ENCODE peak calls at places on chromosomes 2 and 18, in ten cellular contexts. X is mucosa of gallbladder; U is activated CD8-positive, alpha-beta T cell treated with anti-CD3 and anti-CD28 coated beads for 36 hours; Z is activated CD4-positive, CD25-positive, alpha-beta regulatory T cell treated with anti-CD3 and anti-CD28 coated beads, Interleukin-2, amount 50 U/mL, for 72 hours; W is iPS DF 6.9; S is stimulated activated CD8-positive, alpha-beta memory T cell treated with anti-CD3 and anti-CD28 coated beads, Interleukin-4, amount 100 ng/mL, for 1 hour; M is HEK293T; F is Caco-2; K is NCI-H1417; O is CD8-positive, alpha-beta T cell. D is an unnamed sample.

GRCh38 chr2:223970343-223971128 is 13.3 kb downstream of the MRPL44 start:
- DNase-seq in U (peak), M (peak), X (peak), O (peak), K (peak), S (peak), F (no peak), W (no peak), Z (no peak), D (no peak)

GRCh38 chr2:189318761-189319160 is 122.5 kb upstream of the WDR75 start:
- DNase-seq in M (no peak), K (no peak), U (no peak), O (no peak), X (no peak), W (no peak), Z (no peak), S (no peak), F (no peak), D (no peak)

GRCh38 chr2:2563309-2563860 is 232.3 kb upstream of the MYT1L start:
- DNase-seq in K (no peak), U (no peak), Z (no peak), O (no peak), F (no peak), X (no peak), S (no peak), M (no peak), W (no peak), D (no peak)

GRCh38 chr18:29156531-29156930 is 979.6 kb upstream of the CDH2 start:
- DNase-seq in X (no peak), F (no peak), K (no peak), U (no peak), M (no peak), W (no peak), Z (no peak), O (no peak), S (no peak), D (no peak)

GRCh38 chr18:785242-785641 is 26.8 kb downstream of the YES1 start:
- DNase-seq in F (no peak), M (no peak), U (no peak), K (no peak), Z (no peak), X (no peak), S (no peak), O (no peak), W (no peak), D (no peak)

GRCh38 chr2:104904889-104905288 is 51.0 kb downstream of the POU3F3 start:
- DNase-seq in F (no peak), K (no peak), U (no peak), W (no peak), S (no peak), Z (no peak), X (peak), M (no peak), O (no peak), D (no peak)

GRCh38 chr2:215982465-215982875 is 30.9 kb downstream of the MREG start:
- DNase-seq in K (peak), X (peak), F (no peak), U (peak), M (no peak), Z (no peak), S (no peak), O (no peak), W (no peak), D (peak)

GRCh38 chr18:62407660-62408059 is 82.5 kb downstream of the TNFRSF11A start:
- DNase-seq in Z (no peak), X (no peak), U (peak), K (no peak), O (no peak), F (no peak), M (no peak), S (no peak), W (no peak), D (no peak)

GRCh38 chr2:32977228-32977758 is 30.5 kb downstream of the LTBP1 start:
- DNase-seq in U (no peak), F (no peak), O (no peak), Z (no peak), W (no peak), M (no peak), S (no peak), K (peak), X (peak), D (no peak)

GRCh38 chr18:37207343-37207742 is 358.3 kb downstream of the CELF4 start:
- DNase-seq in X (no peak), O (no peak), U (no peak), K (peak), W (no peak), M (no peak), S (no peak), Z (no peak), F (no peak), D (no peak)

GRCh38 chr2:58427572-58428285 is 186.6 kb upstream of the FANCL start:
- DNase-seq in K (peak), Z (no peak), M (peak), S (no peak), X (peak), O (no peak), U (peak), F (peak), W (no peak), D (peak)

GRCh38 chr2:202450785-202451184 is 74.7 kb downstream of the BMPR2 start:
- DNase-seq in Z (no peak), K (no peak), X (no peak), S (no peak), F (no peak), U (no peak), M (no peak), O (no peak), W (no peak), D (no peak)

GRCh38 chr2:7118606-7119503 is 201.6 kb downstream of the RNF144A start:
- DNase-seq in K (peak), U (peak), Z (no peak), S (no peak), X (no peak), F (no peak), O (no peak), M (peak), W (no peak), D (peak)

GRCh38 chr2:85194780-85195480 is 61.7 kb downstream of the TCF7L1 start:
- DNase-seq in Z (no peak), W (no peak), K (peak), U (no peak), X (no peak), S (no peak), O (no peak), M (no peak), F (no peak), D (no peak)

GRCh38 chr2:95029898-95030341 is 4.4 kb downstream of the MAL start:
- DNase-seq in W (no peak), Z (no peak), M (no peak), X (no peak), K (no peak), O (no peak), U (no peak), S (no peak), F (no peak), D (no peak)

GRCh38 chr2:36960773-36961172 is 5.6 kb downstream of the STRN start:
- DNase-seq in F (no peak), S (no peak), Z (no peak), X (no peak), W (no peak), M (no peak), O (no peak), U (no peak), K (no peak), D (no peak)

GRCh38 chr2:112257575-112257974 is 2.7 kb upstream of the ZC3H8 start:
- DNase-seq in X (no peak), M (no peak), F (no peak), K (no peak), Z (no peak), U (no peak), W (no peak), S (no peak), O (no peak), D (no peak)

GRCh38 chr2:26174691-26175181 is 1.8 kb downstream of the GAREM2 start:
- DNase-seq in S (no peak), X (no peak), K (no peak), M (no peak), W (no peak), O (no peak), F (peak), U (peak), Z (no peak), D (no peak)

GRCh38 chr2:65063426-65063825 is 7.2 kb downstream of the CEP68 start:
- DNase-seq in F (no peak), W (no peak), U (no peak), S (no peak), O (no peak), M (no peak), Z (no peak), X (no peak), K (no peak), D (peak)

GRCh38 chr18:51235011-51235789 is 37.7 kb upstream of the MEX3C start:
- DNase-seq in U (peak), M (no peak), X (no peak), S (no peak), Z (no peak), W (no peak), K (no peak), F (no peak), O (no peak), D (peak)

D was measured in AG20443.